ENCODE peak calls at places on chromosome 14, in four cellular contexts. One of them, this sample, is unnamed.

GRCh38 chr14:32648434-32648833 is 290.2 kb upstream of the NPAS3 start:
- DNase-seq in amniotic epithelial cell: peak; percentile 77
- DNase-seq in endothelial cell of umbilical vein: no peak
- DNase-seq in cardiac fibroblast: peak; percentile 67
- DNase-seq in this sample: no peak

GRCh38 chr14:23169622-23170021 is 13.8 kb downstream of the SLC7A8 start:
- DNase-seq in endothelial cell of umbilical vein: no peak
- DNase-seq in cardiac fibroblast: no peak
- DNase-seq in amniotic epithelial cell: no peak
- DNase-seq in this sample: no peak

GRCh38 chr14:63362305-63362914 is 43.7 kb upstream of the GPHB5 start:
- DNase-seq in cardiac fibroblast: no peak
- DNase-seq in amniotic epithelial cell: no peak
- DNase-seq in endothelial cell of umbilical vein: no peak
- DNase-seq in this sample: no peak

GRCh38 chr14:104843006-104843405 is 22.1 kb upstream of the CEP170B start:
- DNase-seq in cardiac fibroblast: no peak
- DNase-seq in amniotic epithelial cell: no peak
- DNase-seq in endothelial cell of umbilical vein: no peak
- DNase-seq in this sample: no peak

GRCh38 chr14:37150414-37150813 is 22.0 kb downstream of the SLC25A21 start:
- DNase-seq in amniotic epithelial cell: peak; percentile 39
- DNase-seq in cardiac fibroblast: peak; percentile 65
- DNase-seq in endothelial cell of umbilical vein: peak; percentile 58
- DNase-seq in this sample: no peak

GRCh38 chr14:105250986-105251385 is 2.7 kb downstream of the BTBD6 start:
- DNase-seq in amniotic epithelial cell: no peak
- DNase-seq in endothelial cell of umbilical vein: no peak
- DNase-seq in cardiac fibroblast: no peak
- DNase-seq in this sample: no peak

GRCh38 chr14:68552597-68552996 is 240.3 kb downstream of the ZFP36L1 start:
- DNase-seq in amniotic epithelial cell: no peak
- DNase-seq in cardiac fibroblast: peak; percentile 57
- DNase-seq in endothelial cell of umbilical vein: peak; percentile 72
- DNase-seq in this sample: no peak

GRCh38 chr14:25461780-25462179 is 411.8 kb upstream of the STXBP6 start:
- DNase-seq in amniotic epithelial cell: no peak
- DNase-seq in cardiac fibroblast: no peak
- DNase-seq in endothelial cell of umbilical vein: no peak
- DNase-seq in this sample: no peak

GRCh38 chr14:105474478-105475268 is at the start of gene CRIP2:
- DNase-seq in cardiac fibroblast: peak; percentile 33
- DNase-seq in endothelial cell of umbilical vein: peak; percentile 41
- DNase-seq in amniotic epithelial cell: no peak
- DNase-seq in this sample: no peak

GRCh38 chr14:75806247-75806876 is 145.3 kb downstream of the TTLL5 start:
- DNase-seq in endothelial cell of umbilical vein: no peak
- DNase-seq in amniotic epithelial cell: no peak
- DNase-seq in cardiac fibroblast: no peak
- DNase-seq in this sample: peak; percentile 41

GRCh38 chr14:24080888-24081738 is 9.8 kb downstream of the CPNE6 start:
- DNase-seq in endothelial cell of umbilical vein: peak; percentile 7
- DNase-seq in amniotic epithelial cell: no peak
- DNase-seq in cardiac fibroblast: peak; percentile 12
- DNase-seq in this sample: peak; percentile 18

GRCh38 chr14:69636051-69636639 is 24.7 kb downstream of the SUSD6 start:
- DNase-seq in cardiac fibroblast: no peak
- DNase-seq in endothelial cell of umbilical vein: no peak
- DNase-seq in amniotic epithelial cell: no peak
- DNase-seq in this sample: no peak

GRCh38 chr14:34439090-34439489 is 22.9 kb downstream of the SPTSSA start:
- DNase-seq in cardiac fibroblast: no peak
- DNase-seq in endothelial cell of umbilical vein: no peak
- DNase-seq in amniotic epithelial cell: no peak
- DNase-seq in this sample: no peak

GRCh38 chr14:63713765-63714164 is 14.1 kb downstream of the SGPP1 start:
- DNase-seq in endothelial cell of umbilical vein: peak; percentile 19
- DNase-seq in cardiac fibroblast: peak; percentile 62
- DNase-seq in amniotic epithelial cell: peak; percentile 72
- DNase-seq in this sample: no peak

GRCh38 chr14:32913725-32914124 is 25.0 kb upstream of the NPAS3 start:
- DNase-seq in cardiac fibroblast: peak; percentile 21
- DNase-seq in endothelial cell of umbilical vein: no peak
- DNase-seq in amniotic epithelial cell: no peak
- DNase-seq in this sample: peak; percentile 62

GRCh38 chr14:95183082-95183481 is 25.8 kb upstream of the DICER1 start:
- DNase-seq in endothelial cell of umbilical vein: no peak
- DNase-seq in cardiac fibroblast: no peak
- DNase-seq in amniotic epithelial cell: no peak
- DNase-seq in this sample: no peak

GRCh38 chr14:75985618-75986438 is at the start of gene IFT43:
- DNase-seq in cardiac fibroblast: peak; percentile 78
- DNase-seq in amniotic epithelial cell: peak; percentile 69
- DNase-seq in endothelial cell of umbilical vein: peak; percentile 83
- DNase-seq in this sample: peak; percentile 69

GRCh38 chr14:101584049-101584859 is 23.0 kb downstream of the DIO3 start:
- DNase-seq in endothelial cell of umbilical vein: no peak
- DNase-seq in cardiac fibroblast: no peak
- DNase-seq in amniotic epithelial cell: peak; percentile 34
- DNase-seq in this sample: no peak

GRCh38 chr14:98578204-98578603 is 693.8 kb downstream of the BCL11B start:
- DNase-seq in amniotic epithelial cell: peak; percentile 0
- DNase-seq in endothelial cell of umbilical vein: no peak
- DNase-seq in cardiac fibroblast: peak; percentile 26
- DNase-seq in this sample: peak; percentile 10

GRCh38 chr14:96624661-96625435 is 122.7 kb downstream of the PAPOLA start:
- DNase-seq in cardiac fibroblast: no peak
- DNase-seq in amniotic epithelial cell: no peak
- DNase-seq in endothelial cell of umbilical vein: no peak
- DNase-seq in this sample: no peak

GRCh38 chr14:53528114-53528513 is 375.0 kb upstream of the DDHD1 start:
- DNase-seq in amniotic epithelial cell: peak; percentile 57
- DNase-seq in endothelial cell of umbilical vein: no peak
- DNase-seq in cardiac fibroblast: peak; percentile 25
- DNase-seq in this sample: no peak

GRCh38 chr14:102878970-102879460 is 43.4 kb upstream of the AMN start:
- DNase-seq in endothelial cell of umbilical vein: no peak
- DNase-seq in cardiac fibroblast: peak; percentile 20
- DNase-seq in amniotic epithelial cell: no peak
- DNase-seq in this sample: no peak

GRCh38 chr14:99672506-99673327 is 11.4 kb upstream of the CYP46A1 start:
- DNase-seq in endothelial cell of umbilical vein: no peak
- DNase-seq in cardiac fibroblast: no peak
- DNase-seq in amniotic epithelial cell: no peak
- DNase-seq in this sample: no peak

GRCh38 chr14:100012478-100012925 is 52.7 kb upstream of the EVL start:
- DNase-seq in cardiac fibroblast: peak; percentile 90
- DNase-seq in amniotic epithelial cell: peak; percentile 78
- DNase-seq in endothelial cell of umbilical vein: peak; percentile 40
- DNase-seq in this sample: no peak

GRCh38 chr14:89619616-89620273 is 202.7 kb upstream of the FOXN3 start:
- DNase-seq in cardiac fibroblast: no peak
- DNase-seq in endothelial cell of umbilical vein: no peak
- DNase-seq in amniotic epithelial cell: no peak
- DNase-seq in this sample: no peak

GRCh38 chr14:24425704-24426103 is 3.8 kb downstream of the CBLN3 start:
- DNase-seq in cardiac fibroblast: peak; percentile 95
- DNase-seq in amniotic epithelial cell: peak; percentile 94
- DNase-seq in endothelial cell of umbilical vein: peak; percentile 83
- DNase-seq in this sample: no peak

GRCh38 chr14:75711134-75711795 is 50.2 kb downstream of the TTLL5 start:
- DNase-seq in endothelial cell of umbilical vein: peak; percentile 41
- DNase-seq in cardiac fibroblast: peak; percentile 79
- DNase-seq in amniotic epithelial cell: peak; percentile 65
- DNase-seq in this sample: no peak

This sample was measured in foreskin melanocyte.